ENCODE peak calls at places on chromosomes 2 and 18, in five cellular contexts. G is RWPE1, Q is psoas muscle, R is NCI-H460, K is KBM-7. D is an unnamed sample.

GRCh38 chr2:20034821-20035220 is 16.6 kb downstream of the LAPTM4A start:
- DNase-seq in G (no peak), Q (no peak), R (no peak), K (no peak), D (no peak)

GRCh38 chr18:47080872-47081271 is 45.5 kb upstream of the ELOA2 start:
- DNase-seq in G (no peak), Q (no peak), R (no peak), K (no peak), D (no peak)

GRCh38 chr18:42520074-42520473 is 565.0 kb downstream of the PIK3C3 start:
- DNase-seq in G (no peak), Q (no peak), R (no peak), K (no peak), D (no peak)

GRCh38 chr2:7999683-8000476 is 682.0 kb upstream of the ID2 start:
- DNase-seq in G (no peak), Q (no peak), R (no peak), K (no peak), D (peak)

GRCh38 chr2:138182913-138183312 is 218.6 kb downstream of the HNMT start:
- DNase-seq in G (no peak), Q (no peak), R (no peak), K (no peak), D (no peak)

GRCh38 chr2:128549094-128549493 is 230.4 kb upstream of the HS6ST1 start:
- DNase-seq in G (no peak), Q (no peak), R (no peak), K (no peak), D (no peak)

GRCh38 chr2:9163306-9164111 is 43.1 kb upstream of the ASAP2 start:
- DNase-seq in G (peak), Q (no peak), R (no peak), K (no peak), D (no peak)

GRCh38 chr18:39389800-39390379 is 1824.3 kb upstream of the CELF4 start:
- DNase-seq in G (no peak), Q (no peak), R (no peak), K (no peak), D (no peak)

GRCh38 chr2:169050476-169051240 is 18.7 kb upstream of the DHRS9 start:
- DNase-seq in G (peak), Q (no peak), R (peak), K (no peak), D (no peak)

GRCh38 chr2:220279372-220279771 is 651.9 kb downstream of the SLC4A3 start:
- DNase-seq in G (peak), Q (no peak), R (no peak), K (no peak), D (no peak)

GRCh38 chr2:209476367-209477191 is 52.7 kb downstream of the MAP2 start:
- DNase-seq in G (no peak), Q (no peak), R (peak), K (no peak), D (peak)

GRCh38 chr18:29309352-29309751 is 1132.4 kb upstream of the CDH2 start:
- DNase-seq in G (no peak), Q (no peak), R (no peak), K (no peak), D (no peak)

GRCh38 chr2:98541489-98541888 is 66.8 kb downstream of the COA5 start:
- DNase-seq in G (no peak), Q (no peak), R (no peak), K (no peak), D (no peak)

D was measured in substantia nigra.